ENCODE peak calls at places on chromosomes 2 and 18, in ten cellular contexts. H is CD4-positive, CD25-positive, alpha-beta regulatory T cell; N is kidney; D is hepatocyte; F is left ventricle myocardium inferior; Y is psoas muscle; Q is pancreas; X is mesendoderm; Z is neural progenitor cell; V is transverse colon. L is an unnamed sample.
A peak's percentile ranks its signal among the peaks of the same experiment; 100 is the strongest.

GRCh38 chr18:13547347-13547746 is 179.0 kb downstream of the FAM210A start:
- DNase-seq in H (no peak), N (no peak), D (no peak), F (no peak), Y (no peak), Q (no peak), X (no peak), Z (no peak), V (no peak), L (no peak)

GRCh38 chr18:39648616-39649015 is 2083.0 kb upstream of the CELF4 start:
- DNase-seq in H (no peak), N (no peak), D (no peak), F (no peak), Y (no peak), Q (no peak), X (no peak), Z (no peak), V (no peak), L (no peak)

GRCh38 chr2:171579481-171579880 is 57.2 kb downstream of the CYBRD1 start:
- DNase-seq in H (no peak), N (no peak), D (no peak), F (no peak), Y (no peak), Q (no peak), X (no peak), Z (no peak), V (no peak), L (no peak)

GRCh38 chr2:11762799-11763461 is 16.5 kb downstream of the LPIN1 start:
- DNase-seq in H (no peak), N (peak; percentile 45), D (no peak), F (no peak), Y (no peak), Q (no peak), X (no peak), Z (no peak), V (no peak), L (no peak)

GRCh38 chr2:64296150-64296500 is 151.9 kb upstream of the PELI1 start:
- DNase-seq in H (no peak), N (no peak), D (no peak), F (no peak), Y (no peak), Q (no peak), X (peak; percentile 33), Z (no peak), V (no peak), L (no peak)

GRCh38 chr2:23563673-23564617 is 179.0 kb downstream of the KLHL29 start:
- DNase-seq in H (no peak), N (peak; percentile 81), D (no peak), F (peak; percentile 57), Y (peak; percentile 92), Q (peak; percentile 61), X (no peak), Z (peak; percentile 67), V (peak; percentile 18), L (no peak)

GRCh38 chr2:105510761-105511669 is 112.2 kb upstream of the FHL2 start:
- DNase-seq in H (no peak), N (no peak), D (peak; percentile 31), F (no peak), Y (no peak), Q (no peak), X (peak; percentile 74), Z (no peak), V (no peak), L (no peak)

GRCh38 chr2:73830871-73831401 is 2.2 kb downstream of the STAMBP start:
- DNase-seq in H (no peak), N (no peak), D (no peak), F (no peak), Y (no peak), Q (no peak), X (no peak), Z (no peak), V (no peak), L (no peak)

GRCh38 chr2:85716346-85716880 is 22.3 kb downstream of the GNLY start:
- DNase-seq in H (no peak), N (no peak), D (no peak), F (no peak), Y (peak; percentile 26), Q (no peak), X (no peak), Z (no peak), V (no peak), L (no peak)

GRCh38 chr2:236745420-236746210 is 176.0 kb downstream of the ACKR3 start:
- DNase-seq in H (no peak), N (no peak), D (peak; percentile 78), F (no peak), Y (no peak), Q (peak; percentile 15), X (peak; percentile 92), Z (peak; percentile 50), V (no peak), L (no peak)

GRCh38 chr2:239459056-239459455 is 58.2 kb upstream of the HDAC4 start:
- DNase-seq in H (no peak), N (no peak), D (no peak), F (no peak), Y (no peak), Q (no peak), X (no peak), Z (no peak), V (no peak), L (no peak)

GRCh38 chr2:68936462-68936861 is 16.2 kb downstream of the GKN2 start:
- DNase-seq in H (no peak), N (no peak), D (no peak), F (no peak), Y (no peak), Q (no peak), X (no peak), Z (no peak), V (no peak), L (no peak)

GRCh38 chr2:201046881-201047280 is 24.6 kb downstream of the HYCC2 start:
- DNase-seq in H (no peak), N (no peak), D (no peak), F (no peak), Y (no peak), Q (no peak), X (no peak), Z (no peak), V (no peak), L (no peak)

GRCh38 chr18:61209802-61210201 is 123.4 kb upstream of the CDH20 start:
- DNase-seq in H (no peak), N (no peak), D (no peak), F (no peak), Y (no peak), Q (no peak), X (no peak), Z (no peak), V (no peak), L (no peak)
- H3K4me3 ChIP-seq in H (no peak overlapping the region), N (no peak overlapping the region), D (no peak overlapping the region), F (no peak overlapping the region), Y (no peak overlapping the region), Q (no peak overlapping the region), X (no peak overlapping the region), Z (no peak overlapping the region), V (no peak overlapping the region), L (no peak overlapping the region)

GRCh38 chr2:217956895-217957457 is 45.8 kb downstream of the TNS1 start:
- DNase-seq in H (no peak), N (peak; percentile 84), D (no peak), F (peak; percentile 59), Y (peak; percentile 62), Q (peak; percentile 1), X (no peak), Z (no peak), V (peak; percentile 41), L (no peak)

GRCh38 chr2:217958889-217959235 is 43.9 kb downstream of the TNS1 start:
- DNase-seq in H (no peak), N (no peak), D (no peak), F (no peak), Y (no peak), Q (no peak), X (no peak), Z (no peak), V (no peak), L (no peak)

GRCh38 chr2:217959723-217960122 is 43.1 kb downstream of the TNS1 start:
- DNase-seq in H (no peak), N (peak; percentile 46), D (no peak), F (no peak), Y (no peak), Q (no peak), X (peak; percentile 88), Z (peak; percentile 21), V (no peak), L (no peak)

GRCh38 chr2:217960351-217960750 is 42.4 kb downstream of the TNS1 start:
- DNase-seq in H (no peak), N (peak; percentile 35), D (no peak), F (no peak), Y (no peak), Q (no peak), X (no peak), Z (no peak), V (no peak), L (no peak)

GRCh38 chr2:217958206-217958888 is 44.4 kb downstream of the TNS1 start:
- DNase-seq in H (no peak), N (peak; percentile 48), D (no peak), F (no peak), Y (no peak), Q (no peak), X (no peak), Z (no peak), V (no peak), L (no peak)
- H3K27ac ChIP-seq in H (no peak overlapping the region), N (no peak overlapping the region), D (no peak overlapping the region), F (no peak overlapping the region), Y (no peak overlapping the region), Q (no peak overlapping the region), X (no peak overlapping the region), Z (no peak overlapping the region), V (peak overlapping the region; percentile 95), L (no peak overlapping the region)

GRCh38 chr2:152407204-152407721 is 72.3 kb downstream of the FMNL2 start:
- DNase-seq in H (no peak), N (peak; percentile 77), D (peak; percentile 70), F (peak; percentile 33), Y (peak; percentile 62), Q (no peak), X (peak; percentile 86), Z (peak; percentile 84), V (peak; percentile 38), L (no peak)
- H3K4me1 ChIP-seq in H (no peaks in the 10 kb centered on the region), N (peaks cover 16% of the 10 kb centered on the region), D (peaks cover 20% of the 10 kb centered on the region), F (peaks cover 70% of the 10 kb centered on the region), Y (peaks cover 70% of the 10 kb centered on the region), Q (peaks cover 21% of the 10 kb centered on the region), X (peaks cover 50% of the 10 kb centered on the region), Z (peaks cover 59% of the 10 kb centered on the region), V (peaks cover 8% of the 10 kb centered on the region), L (no peaks in the 10 kb centered on the region)

GRCh38 chr18:50719471-50719987 is 100.3 kb downstream of the MRO start:
- DNase-seq in H (no peak), N (no peak), D (no peak), F (no peak), Y (no peak), Q (no peak), X (no peak), Z (no peak), V (no peak), L (no peak)

GRCh38 chr18:50721006-50721405 is 98.8 kb downstream of the MRO start:
- DNase-seq in H (no peak), N (no peak), D (no peak), F (no peak), Y (no peak), Q (no peak), X (no peak), Z (no peak), V (no peak), L (no peak)

GRCh38 chr18:50716902-50717301 is 102.9 kb downstream of the MRO start:
- DNase-seq in H (no peak), N (no peak), D (no peak), F (no peak), Y (no peak), Q (no peak), X (no peak), Z (no peak), V (no peak), L (no peak)

GRCh38 chr18:50722311-50722710 is 97.5 kb downstream of the MRO start:
- DNase-seq in H (no peak), N (no peak), D (no peak), F (no peak), Y (no peak), Q (no peak), X (peak; percentile 67), Z (no peak), V (no peak), L (no peak)

GRCh38 chr18:50720281-50720680 is 99.5 kb downstream of the MRO start:
- DNase-seq in H (no peak), N (no peak), D (no peak), F (no peak), Y (no peak), Q (no peak), X (peak; percentile 53), Z (no peak), V (no peak), L (no peak)
- H3K4me3 ChIP-seq in H (no peak overlapping the region), N (no peak overlapping the region), D (no peak overlapping the region), F (no peak overlapping the region), Y (no peak overlapping the region), Q (no peak overlapping the region), X (no peak overlapping the region), Z (no peak overlapping the region), V (no peak overlapping the region), L (no peak overlapping the region)

L was measured in CD8-positive, alpha-beta T cell.